ENCODE peak calls at places on chromosomes 5 and 9, in nine cellular contexts. V is pancreas, J is GM12865, C is colonic mucosa, Z is adrenal gland, X is mesendoderm, R is choroid plexus epithelial cell, K is fibroblast of mammary gland, Y is astrocyte of the spinal cord. U is an unnamed sample.

GRCh38 chr5:130023604-130024003 is 119.3 kb downstream of the CHSY3 start:
- DNase-seq in C (no peak), Y (no peak), K (no peak), Z (no peak), J (no peak), V (no peak), X (no peak), R (peak), U (no peak)

GRCh38 chr5:497871-498509 is 26.3 kb downstream of the SLC9A3 start:
- DNase-seq in X (no peak), R (no peak), C (no peak), Z (no peak), Y (no peak), K (no peak), J (peak), V (no peak), U (no peak)

GRCh38 chr5:84430079-84430478 is 45.4 kb upstream of the EDIL3 start:
- DNase-seq in V (no peak), J (no peak), R (no peak), K (no peak), Y (no peak), Z (no peak), X (no peak), C (no peak), U (peak)

GRCh38 chr5:130109152-130109551 is 204.9 kb downstream of the CHSY3 start:
- DNase-seq in X (peak), R (peak), Y (peak), K (peak), Z (no peak), C (no peak), V (no peak), J (peak), U (peak)

GRCh38 chr5:72156921-72157320 is 49.6 kb downstream of the MAP1B start:
- DNase-seq in X (no peak), K (peak), R (peak), J (no peak), Z (no peak), C (no peak), V (no peak), Y (peak), U (peak)

GRCh38 chr9:137460363-137461315 is 1.5 kb upstream of the NSMF start:
- DNase-seq in Z (peak), J (no peak), R (no peak), K (no peak), C (no peak), Y (no peak), X (no peak), V (peak), U (no peak)

GRCh38 chr5:126056851-126057622 is 366.2 kb upstream of the GRAMD2B start:
- DNase-seq in J (no peak), C (no peak), X (peak), Z (no peak), Y (no peak), V (no peak), R (no peak), K (no peak), U (no peak)

GRCh38 chr9:92975452-92975770 is 28.1 kb downstream of the FGD3 start:
- DNase-seq in Y (no peak), C (no peak), K (no peak), X (no peak), V (no peak), R (no peak), J (no peak), Z (no peak), U (no peak)

GRCh38 chr9:136437839-136438547 is 1.7 kb downstream of the INPP5E start:
- DNase-seq in K (peak), R (no peak), Z (no peak), C (no peak), Y (peak), J (no peak), X (no peak), V (peak), U (no peak)

GRCh38 chr9:38345851-38346755 is 46.4 kb upstream of the ALDH1B1 start:
- DNase-seq in K (no peak), Y (no peak), J (no peak), C (no peak), Z (no peak), X (no peak), V (no peak), R (no peak), U (no peak)

GRCh38 chr5:91212336-91213092 is 170.6 kb downstream of the ARRDC3 start:
- DNase-seq in J (no peak), Y (peak), X (no peak), K (peak), V (no peak), Z (peak), R (peak), C (peak), U (peak)

GRCh38 chr5:132099073-132099748 is 25.6 kb downstream of the CSF2 start:
- DNase-seq in K (no peak), V (no peak), C (no peak), Y (no peak), X (no peak), R (no peak), J (peak), Z (no peak), U (no peak)

GRCh38 chr5:38591450-38591849 is 35.0 kb upstream of the LIFR start:
- DNase-seq in K (peak), Y (peak), V (no peak), R (peak), C (no peak), Z (no peak), X (no peak), J (no peak), U (no peak)

GRCh38 chr9:121324755-121325154 is 45.3 kb downstream of the STOM start:
- DNase-seq in K (no peak), J (no peak), Y (no peak), X (no peak), R (no peak), V (no peak), C (no peak), Z (no peak), U (no peak)

GRCh38 chr9:1837453-1838084 is 177.6 kb upstream of the SMARCA2 start:
- DNase-seq in R (peak), V (no peak), J (peak), Z (no peak), K (peak), Y (no peak), C (peak), X (peak), U (peak)

GRCh38 chr9:96169488-96169887 is 132.5 kb downstream of the HSD17B3 start:
- DNase-seq in K (no peak), J (no peak), Z (peak), R (peak), C (peak), V (peak), X (peak), Y (peak), U (no peak)

GRCh38 chr5:4294878-4295277 is 699.2 kb downstream of the IRX1 start:
- DNase-seq in Z (no peak), Y (no peak), C (no peak), J (no peak), X (no peak), K (no peak), V (no peak), R (no peak), U (no peak)

GRCh38 chr5:128271859-128272446 is 188.4 kb downstream of the SLC12A2 start:
- DNase-seq in R (peak), Y (peak), C (no peak), Z (peak), J (peak), V (no peak), K (peak), X (peak), U (peak)

GRCh38 chr9:68472119-68472518 is 68.6 kb downstream of the TMEM252 start:
- DNase-seq in J (no peak), Z (no peak), V (no peak), R (no peak), C (no peak), X (no peak), Y (no peak), K (no peak), U (no peak)

GRCh38 chr5:14913141-14913540 is 41.6 kb upstream of the ANKH start:
- DNase-seq in K (no peak), R (peak), Y (peak), J (no peak), Z (no peak), X (no peak), C (no peak), V (no peak), U (no peak)

GRCh38 chr9:136541179-136541578 is 4.7 kb downstream of the NOTCH1 start:
- DNase-seq in Z (no peak), C (no peak), J (no peak), R (no peak), X (no peak), V (no peak), K (no peak), Y (peak), U (no peak)

GRCh38 chr9:120580591-120580896 is 577 bp upstream of the CDK5RAP2 start:
- DNase-seq in R (no peak), Y (no peak), V (no peak), K (no peak), J (no peak), X (no peak), Z (no peak), C (no peak), U (no peak)

GRCh38 chr5:151213803-151214613 is 9.9 kb downstream of the CCDC69 start:
- DNase-seq in Y (no peak), V (no peak), R (peak), J (peak), C (peak), X (peak), Z (peak), K (peak), U (no peak)

GRCh38 chr5:85293139-85293785 is 908.6 kb upstream of the EDIL3 start:
- DNase-seq in Z (no peak), X (no peak), J (no peak), V (no peak), R (no peak), C (no peak), Y (no peak), K (peak), U (peak)

GRCh38 chr9:117097761-117098160 is 317.1 kb downstream of the ASTN2 start:
- DNase-seq in C (no peak), Z (no peak), V (no peak), R (no peak), J (no peak), Y (no peak), X (no peak), K (no peak), U (peak)

GRCh38 chr9:71977003-71977402 is 65.6 kb downstream of the C9orf85 start:
- DNase-seq in K (no peak), V (no peak), Z (no peak), R (no peak), C (no peak), J (no peak), X (no peak), Y (no peak), U (no peak)

GRCh38 chr5:126195410-126196100 is 227.7 kb upstream of the GRAMD2B start:
- DNase-seq in V (no peak), R (peak), Z (no peak), C (no peak), K (peak), X (peak), Y (peak), J (no peak), U (peak)

GRCh38 chr5:170078458-170078857 is 27.2 kb upstream of the FOXI1 start:
- DNase-seq in K (no peak), R (no peak), Y (no peak), X (no peak), V (no peak), C (no peak), Z (no peak), J (no peak), U (no peak)

GRCh38 chr5:150763023-150763793 is 4.4 kb upstream of the DCTN4 start:
- DNase-seq in R (peak), K (peak), C (no peak), Z (peak), J (no peak), V (peak), Y (peak), X (no peak), U (peak)

GRCh38 chr5:93578813-93579560 is 2.0 kb downstream of the NR2F1-AS1 start:
- DNase-seq in Z (peak), J (no peak), X (no peak), K (peak), V (peak), C (peak), Y (peak), R (peak), U (no peak)

DNA sequence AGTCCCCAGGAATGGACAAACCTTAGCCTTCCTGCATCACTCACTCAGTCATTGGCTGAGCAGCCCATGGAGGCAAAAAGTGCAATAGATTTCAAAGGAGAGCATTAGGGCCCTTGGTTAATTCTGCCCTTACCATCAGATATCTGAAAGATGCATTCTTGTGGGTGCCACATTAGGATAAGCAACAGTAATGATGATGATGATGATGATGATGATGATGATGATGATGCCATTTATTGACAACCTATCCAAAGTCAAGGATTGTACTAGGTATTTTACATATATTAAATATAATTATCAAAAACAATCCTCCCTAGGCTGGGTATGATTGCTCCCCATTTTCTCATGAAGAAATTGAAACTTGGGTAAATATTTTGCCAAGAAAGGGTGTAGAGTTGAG is 9.6 kb upstream of the MED10 start:
- DNase-seq in V (no peak), C (no peak), R (no peak), Z (no peak), X (no peak), K (no peak), J (no peak), Y (no peak), U (no peak)
- H3K4me3 ChIP-seq in V (no peak), C (no peak), R (no peak), Z (no peak), X (no peak), K (no peak), J (no peak), Y (no peak), U (no peak)

GRCh38 chr9:127975376-127976315 is 5.1 kb downstream of the EEIG1 start:
- DNase-seq in C (peak), J (no peak), R (no peak), X (no peak), V (peak), K (no peak), Z (no peak), Y (no peak), U (no peak)

GRCh38 chr9:127977877-127978647 is 2.7 kb downstream of the EEIG1 start:
- DNase-seq in R (peak), X (peak), J (peak), C (peak), Z (peak), K (peak), Y (peak), V (peak), U (peak)

GRCh38 chr9:127979015-127979332 is 1.8 kb downstream of the EEIG1 start:
- DNase-seq in K (no peak), R (no peak), V (no peak), X (no peak), Y (no peak), Z (no peak), J (no peak), C (no peak), U (no peak)

GRCh38 chr9:127976498-127976897 is 4.3 kb downstream of the EEIG1 start:
- DNase-seq in K (no peak), Y (no peak), J (no peak), Z (no peak), R (no peak), C (peak), X (no peak), V (peak), U (no peak)

GRCh38 chr9:127976943-127977871 is 3.6 kb downstream of the EEIG1 start:
- DNase-seq in K (no peak), V (peak), X (no peak), C (peak), R (no peak), J (no peak), Y (no peak), Z (no peak), U (no peak)
- H3K4me3 ChIP-seq in K (peak), V (peak), X (no peak), C (peak), R (peak), J (peak), Y (no peak), Z (no peak), U (no peak)

DNA sequence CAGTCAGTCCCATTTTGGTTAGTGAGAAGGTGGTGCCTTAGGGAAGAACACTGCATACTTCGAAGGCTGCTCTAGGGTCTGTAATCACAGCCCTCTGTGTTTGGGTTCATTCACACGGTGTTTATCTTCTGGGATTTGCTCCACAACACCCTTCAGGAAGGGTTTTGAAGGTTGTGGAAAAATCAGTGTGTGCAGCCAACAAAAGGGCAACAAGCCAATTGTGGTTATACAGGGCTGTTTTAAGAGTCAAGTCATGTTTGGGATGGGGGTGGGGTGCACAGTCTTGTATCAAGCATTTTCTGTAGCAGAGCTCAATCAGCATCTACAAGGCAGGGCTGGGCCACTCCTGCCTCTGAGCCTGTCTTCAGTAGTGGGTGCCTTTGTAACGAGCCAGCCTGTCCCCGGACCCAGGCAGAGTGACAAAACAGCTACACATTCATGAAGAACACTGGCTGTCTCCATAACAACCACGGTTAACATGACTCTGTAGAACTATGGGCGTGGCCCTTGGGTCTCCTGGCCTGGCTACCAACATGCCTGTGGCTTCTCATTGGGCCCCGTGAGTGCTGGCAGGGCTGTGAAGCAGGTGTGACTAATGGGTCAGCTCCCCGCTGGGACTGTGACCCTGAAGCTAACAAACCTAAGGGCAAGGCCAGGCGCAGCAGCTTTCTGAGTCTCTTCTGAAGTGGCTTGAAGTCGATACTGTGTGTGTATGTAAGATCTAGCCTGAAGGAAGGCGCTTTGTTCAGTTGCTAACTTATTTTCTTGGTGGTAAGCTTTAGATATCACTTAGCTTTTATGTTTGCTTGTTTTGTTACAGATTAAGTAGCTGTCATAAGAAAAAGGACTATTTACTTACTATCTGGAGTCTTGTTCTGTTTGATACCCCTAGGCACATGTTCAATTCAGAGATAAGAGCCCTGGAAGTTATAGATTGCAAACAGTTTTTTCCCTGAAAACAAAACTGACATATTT is 27.9 kb upstream of the GOLM1 start:
- DNase-seq in Z (peak), V (peak), C (peak), J (peak), Y (peak), R (peak), K (peak), X (peak), U (peak)
- H3K4me3 ChIP-seq in Z (no peak), V (no peak), C (no peak), J (no peak), Y (no peak), R (no peak), K (no peak), X (no peak), U (no peak)

GRCh38 chr5:16913187-16913839 is 22.8 kb downstream of the MYO10 start:
- DNase-seq in K (no peak), X (no peak), J (no peak), Z (no peak), R (no peak), C (peak), Y (no peak), V (peak), U (peak)
- H3K4me3 ChIP-seq in K (no peak), X (no peak), J (no peak), Z (no peak), R (no peak), C (peak), Y (no peak), V (no peak), U (peak)

GRCh38 chr9:33081128-33081851 is 4.8 kb upstream of the SMU1 start:
- DNase-seq in Z (peak), X (peak), R (peak), K (peak), V (no peak), Y (peak), J (peak), C (peak), U (peak)
- H3K4me3 ChIP-seq in Z (no peak), X (no peak), R (peak), K (peak), V (no peak), Y (peak), J (peak), C (no peak), U (peak)

GRCh38 chr5:13357937-13358336 is 586.6 kb downstream of the DNAH5 start:
- DNase-seq in C (no peak), J (no peak), Z (no peak), X (no peak), R (no peak), V (no peak), Y (no peak), K (no peak), U (no peak)

GRCh38 chr5:13354611-13355010 is 589.9 kb downstream of the DNAH5 start:
- DNase-seq in V (no peak), K (peak), Y (peak), R (no peak), Z (no peak), C (no peak), X (no peak), J (no peak), U (peak)

GRCh38 chr5:13356226-13356625 is 588.3 kb downstream of the DNAH5 start:
- DNase-seq in J (no peak), K (no peak), X (no peak), C (no peak), R (no peak), V (no peak), Y (no peak), Z (no peak), U (no peak)

GRCh38 chr5:13359326-13359725 is 585.2 kb downstream of the DNAH5 start:
- DNase-seq in Y (peak), C (no peak), Z (no peak), X (no peak), R (peak), V (no peak), K (peak), J (no peak), U (peak)
- H3K4me3 ChIP-seq in Y (no peak), C (no peak), Z (no peak), X (no peak), R (no peak), V (no peak), K (no peak), J (no peak), U (no peak)